ENCODE peak calls at places on chromosomes 6 and 20, in six cellular contexts. W, Y, R, E, J and U are unnamed samples.
A peak's percentile ranks its signal among the peaks of the same experiment; 100 is the strongest.

GRCh38 chr20:12053348-12053747 is 135.7 kb downstream of the BTBD3 start:
- DNase-seq in R (no peak), W (no peak), E (no peak), J (no peak), Y (no peak), U (no peak)

GRCh38 chr6:37845026-37845911 is 25.7 kb downstream of the ZFAND3 start:
- DNase-seq in W (no peak), J (no peak), Y (no peak), R (no peak), E (no peak), U (no peak)

GRCh38 chr6:157861184-157861583 is 38.1 kb downstream of the SNX9 start:
- DNase-seq in Y (no peak), W (no peak), R (no peak), J (no peak), E (no peak), U (no peak)

GRCh38 chr6:159093608-159094443 is 49.0 kb upstream of the TAGAP start:
- DNase-seq in J (no peak), E (no peak), R (no peak), W (no peak), Y (no peak), U (no peak)

GRCh38 chr6:30077218-30077617 is 1.6 kb upstream of the RNF39 start:
- DNase-seq in Y (no peak), J (no peak), W (no peak), E (no peak), R (no peak), U (no peak)

GRCh38 chr6:82067021-82067420 is 180.5 kb downstream of the IBTK start:
- DNase-seq in R (no peak), J (no peak), E (no peak), W (no peak), Y (no peak), U (no peak)

GRCh38 chr6:121285041-121285440 is 49.2 kb downstream of the TBC1D32 start:
- DNase-seq in R (no peak), E (no peak), Y (no peak), J (no peak), W (no peak), U (no peak)

GRCh38 chr6:35181933-35182612 is 31.7 kb upstream of the SCUBE3 start:
- DNase-seq in E (no peak), Y (no peak), J (peak; percentile 71), W (no peak), R (peak; percentile 49), U (no peak)

GRCh38 chr20:61983965-61984364 is 81.7 kb downstream of the TAF4 start:
- DNase-seq in J (no peak), R (no peak), W (no peak), E (no peak), Y (no peak), U (no peak)

GRCh38 chr6:108556864-108557493 is 3.7 kb upstream of the FOXO3 start:
- DNase-seq in J (no peak), R (no peak), E (no peak), Y (no peak), W (no peak), U (no peak)

GRCh38 chr6:46651006-46651405 is 1.6 kb downstream of the CYP39A1 start:
- DNase-seq in R (no peak), E (no peak), J (no peak), Y (no peak), W (no peak), U (no peak)

GRCh38 chr6:84516151-84516550 is 248.2 kb downstream of the TBX18 start:
- DNase-seq in J (no peak), R (no peak), W (no peak), E (no peak), Y (no peak), U (no peak)

GRCh38 chr20:50843331-50844276 is 48.7 kb downstream of the BCAS4 start:
- DNase-seq in W (no peak), J (no peak), Y (no peak), R (no peak), E (no peak), U (no peak)

GRCh38 chr6:153947817-153948447 is 91.1 kb upstream of the OPRM1 start:
- DNase-seq in W (no peak), E (peak; percentile 21), J (no peak), Y (peak; percentile 33), R (peak; percentile 52), U (no peak)

GRCh38 chr6:10690651-10691445 is 3.6 kb downstream of the C6orf52 start:
- DNase-seq in J (no peak), E (no peak), Y (no peak), R (no peak), W (no peak), U (no peak)

GRCh38 chr20:11301699-11302098 is 616.0 kb upstream of the BTBD3 start:
- DNase-seq in Y (no peak), R (no peak), W (no peak), E (no peak), J (no peak), U (no peak)

GRCh38 chr6:72589096-72589495 is 32.8 kb upstream of the KCNQ5 start:
- DNase-seq in W (no peak), R (no peak), Y (no peak), J (no peak), E (no peak), U (no peak)

GRCh38 chr6:115214283-115214682 is 846.4 kb downstream of the FRK start:
- DNase-seq in W (no peak), Y (no peak), R (no peak), E (no peak), J (no peak), U (no peak)

GRCh38 chr20:37384683-37385174 is 38.8 kb downstream of the SRC start:
- DNase-seq in W (peak; percentile 12), Y (no peak), R (peak; percentile 82), J (peak; percentile 80), E (peak; percentile 90), U (no peak)

GRCh38 chr6:148720897-148721296 is 25.9 kb upstream of the UST start:
- DNase-seq in W (no peak), R (no peak), Y (no peak), J (no peak), E (no peak), U (no peak)

GRCh38 chr6:112443118-112443641 is 96.0 kb downstream of the RFPL4B start:
- DNase-seq in J (no peak), R (no peak), Y (no peak), E (no peak), W (no peak), U (no peak)

GRCh38 chr6:147156799-147157382 is 47.3 kb upstream of the STXBP5 start:
- DNase-seq in Y (no peak), R (no peak), E (peak; percentile 22), W (no peak), J (no peak), U (no peak)

GRCh38 chr20:63007722-63008488 is 1.1 kb upstream of the BHLHE23 start:
- DNase-seq in E (no peak), R (no peak), J (no peak), W (no peak), Y (no peak), U (no peak)

GRCh38 chr6:122677436-122677835 is 67.2 kb downstream of the PKIB start:
- DNase-seq in J (no peak), E (no peak), Y (no peak), R (no peak), W (no peak), U (no peak)

GRCh38 chr20:32483351-32484220 is 101.5 kb downstream of the NOL4L start:
- DNase-seq in W (peak; percentile 84), E (no peak), Y (no peak), R (peak; percentile 75), J (peak; percentile 80), U (peak; percentile 38)

GRCh38 chr6:134363323-134364039 is 45.6 kb upstream of the SGK1 start:
- DNase-seq in J (no peak), R (no peak), Y (no peak), E (no peak), W (no peak), U (no peak)

GRCh38 chr20:11719153-11719552 is 198.5 kb upstream of the BTBD3 start:
- DNase-seq in R (peak; percentile 26), Y (peak; percentile 43), E (no peak), W (no peak), J (no peak), U (no peak)

GRCh38 chr6:158938811-158939254 is 61.2 kb downstream of the RSPH3 start:
- DNase-seq in W (no peak), Y (no peak), E (peak; percentile 69), R (peak; percentile 31), J (no peak), U (no peak)

GRCh38 chr6:7165002-7165735 is 57.4 kb downstream of the RREB1 start:
- DNase-seq in J (no peak), W (no peak), R (no peak), Y (no peak), E (peak; percentile 73), U (no peak)

GRCh38 chr6:24078200-24078599 is 47.8 kb upstream of the NRSN1 start:
- DNase-seq in Y (no peak), R (no peak), W (no peak), E (no peak), J (no peak), U (no peak)

GRCh38 chr6:38646166-38646565 is 6.4 kb upstream of the BTBD9 start:
- DNase-seq in J (no peak), E (no peak), W (no peak), Y (no peak), R (no peak), U (no peak)

GRCh38 chr20:973785-974194 is 28.3 kb downstream of the RSPO4 start:
- DNase-seq in W (no peak), J (no peak), R (peak; percentile 46), E (peak; percentile 70), Y (peak; percentile 29), U (no peak)